ENCODE peak calls at places on chromosomes 7 and 10, in five cellular contexts. G is A549, O is suprapubic skin, B is gastrocnemius medialis, Y is vagina. Z is an unnamed sample.
A peak's percentile ranks its signal among the peaks of the same experiment; 100 is the strongest.

GRCh38 chr10:97584060-97584797 is at the start of gene HOGA1:
- DNase-seq in G (peak; percentile 93), O (no peak), Y (no peak), B (peak; percentile 93), Z (peak; percentile 51)

GRCh38 chr10:122990278-122990677 is 10.1 kb downstream of the PSTK start:
- DNase-seq in Y (no peak), O (no peak), B (no peak), G (no peak), Z (no peak)

GRCh38 chr10:99612167-99612831 is 7.9 kb downstream of the SLC25A28 start:
- DNase-seq in Y (no peak), O (no peak), B (no peak), G (peak; percentile 77), Z (no peak)

GRCh38 chr10:109893371-109893770 is 29.9 kb downstream of the XPNPEP1 start:
- DNase-seq in Y (no peak), B (no peak), O (no peak), G (no peak), Z (no peak)

GRCh38 chr10:77582710-77583115 is 54.9 kb downstream of the KCNMA1 start:
- DNase-seq in G (peak; percentile 55), Y (no peak), B (peak; percentile 48), O (no peak), Z (no peak)

GRCh38 chr10:102988404-102989314 is 70.6 kb downstream of the CNNM2 start:
- DNase-seq in O (no peak), B (no peak), Y (no peak), G (no peak), Z (no peak)

GRCh38 chr10:112955736-112956421 is 5.8 kb downstream of the TCF7L2 start:
- DNase-seq in B (no peak), Y (no peak), G (no peak), O (no peak), Z (peak; percentile 55)

GRCh38 chr7:31123726-31124125 is 71.6 kb downstream of the ADCYAP1R1 start:
- DNase-seq in Y (no peak), O (no peak), B (no peak), G (no peak), Z (no peak)

GRCh38 chr7:32206987-32207386 is 136.8 kb upstream of the PDE1C start:
- DNase-seq in G (peak; percentile 40), Y (peak; percentile 58), O (no peak), B (no peak), Z (no peak)

GRCh38 chr10:73405556-73405955 is 8.3 kb downstream of the ANXA7 start:
- DNase-seq in O (no peak), G (no peak), B (no peak), Y (no peak), Z (no peak)

GRCh38 chr10:58435297-58435696 is 50.1 kb downstream of the TFAM start:
- DNase-seq in O (no peak), G (peak; percentile 48), B (no peak), Y (no peak), Z (no peak)

GRCh38 chr10:21285207-21285606 is 240.3 kb downstream of the SKIDA1 start:
- DNase-seq in G (no peak), Y (no peak), B (no peak), O (no peak), Z (no peak)

GRCh38 chr7:17802056-17802455 is 138.2 kb downstream of the SNX13 start:
- DNase-seq in O (no peak), G (no peak), B (no peak), Y (no peak), Z (no peak)

GRCh38 chr10:124671486-124672075 is 72.6 kb downstream of the FAM53B start:
- DNase-seq in B (no peak), O (peak; percentile 89), Y (no peak), G (peak; percentile 55), Z (no peak)

GRCh38 chr7:110940756-110941155 is 150.2 kb upstream of the LRRN3 start:
- DNase-seq in G (no peak), B (no peak), Y (no peak), O (no peak), Z (no peak)

GRCh38 chr10:119347181-119347974 is 140.0 kb downstream of the GRK5 start:
- DNase-seq in Y (no peak), B (no peak), O (no peak), G (no peak), Z (no peak)

GRCh38 chr10:98240524-98240923 is 27.5 kb downstream of the LOXL4 start:
- DNase-seq in G (no peak), O (no peak), B (no peak), Y (no peak), Z (no peak)

GRCh38 chr10:83167081-83167480 is 972.2 kb upstream of the GHITM start:
- DNase-seq in G (no peak), Y (no peak), B (no peak), O (no peak), Z (no peak)

GRCh38 chr7:20440472-20441105 is 109.9 kb downstream of the ITGB8 start:
- DNase-seq in B (no peak), O (no peak), Y (no peak), G (peak; percentile 13), Z (no peak)

GRCh38 chr7:29815181-29816105 is 9.1 kb downstream of the WIPF3 start:
- DNase-seq in Y (no peak), B (no peak), G (no peak), O (no peak), Z (no peak)

GRCh38 chr7:91496251-91496820 is 232.1 kb downstream of the FZD1 start:
- DNase-seq in O (no peak), B (no peak), Y (no peak), G (no peak), Z (no peak)

GRCh38 chr10:35888400-35888799 is 246.3 kb upstream of the FZD8 start:
- DNase-seq in B (no peak), O (no peak), G (no peak), Y (no peak), Z (no peak)

GRCh38 chr10:84012831-84013458 is 126.4 kb upstream of the GHITM start:
- DNase-seq in O (no peak), G (no peak), Y (no peak), B (no peak), Z (no peak)

GRCh38 chr7:155322530-155322929 is 24.9 kb downstream of the INSIG1 start:
- DNase-seq in G (no peak), O (no peak), Y (no peak), B (no peak), Z (no peak)

GRCh38 chr10:102718220-102718619 is 3.8 kb downstream of the SFXN2 start:
- DNase-seq in Y (no peak), G (no peak), B (peak; percentile 44), O (no peak), Z (peak; percentile 48)

GRCh38 chr10:120905268-120905667 is 54.1 kb downstream of the WDR11 start:
- DNase-seq in O (no peak), G (no peak), B (no peak), Y (no peak), Z (no peak)

GRCh38 chr10:62080905-62081304 is 179.4 kb downstream of the ARID5B start:
- DNase-seq in Y (no peak), O (no peak), B (no peak), G (no peak), Z (no peak)

GRCh38 chr7:26348234-26348851 is 56.7 kb downstream of the SNX10 start:
- DNase-seq in O (no peak), Y (no peak), B (no peak), G (no peak), Z (no peak)
- H3K27ac ChIP-seq in O (no peak overlapping the region), Y (no peak overlapping the region), B (no peak overlapping the region), G (no peak overlapping the region), Z (peak overlapping the region; percentile 26)

GRCh38 chr7:23181684-23182553 is at the start of gene NUP42:
- DNase-seq in Y (peak; percentile 98), B (peak; percentile 91), O (peak; percentile 97), G (peak; percentile 93), Z (peak; percentile 95)
- TF ChIP-seq POLR2A in Y (no peak), B (peak; percentile 51), O (peak; percentile 48), G (peak; percentile 89), Z (peak; percentile 56)

GRCh38 chr7:117202511-117202910 is 120.3 kb downstream of the WNT2 start:
- DNase-seq in B (no peak), O (no peak), Y (no peak), G (no peak), Z (no peak)
- H3K27ac ChIP-seq in B (no peak overlapping the region), O (no peak overlapping the region), Y (no peak overlapping the region), G (no peak overlapping the region), Z (no peak overlapping the region)

DNA sequence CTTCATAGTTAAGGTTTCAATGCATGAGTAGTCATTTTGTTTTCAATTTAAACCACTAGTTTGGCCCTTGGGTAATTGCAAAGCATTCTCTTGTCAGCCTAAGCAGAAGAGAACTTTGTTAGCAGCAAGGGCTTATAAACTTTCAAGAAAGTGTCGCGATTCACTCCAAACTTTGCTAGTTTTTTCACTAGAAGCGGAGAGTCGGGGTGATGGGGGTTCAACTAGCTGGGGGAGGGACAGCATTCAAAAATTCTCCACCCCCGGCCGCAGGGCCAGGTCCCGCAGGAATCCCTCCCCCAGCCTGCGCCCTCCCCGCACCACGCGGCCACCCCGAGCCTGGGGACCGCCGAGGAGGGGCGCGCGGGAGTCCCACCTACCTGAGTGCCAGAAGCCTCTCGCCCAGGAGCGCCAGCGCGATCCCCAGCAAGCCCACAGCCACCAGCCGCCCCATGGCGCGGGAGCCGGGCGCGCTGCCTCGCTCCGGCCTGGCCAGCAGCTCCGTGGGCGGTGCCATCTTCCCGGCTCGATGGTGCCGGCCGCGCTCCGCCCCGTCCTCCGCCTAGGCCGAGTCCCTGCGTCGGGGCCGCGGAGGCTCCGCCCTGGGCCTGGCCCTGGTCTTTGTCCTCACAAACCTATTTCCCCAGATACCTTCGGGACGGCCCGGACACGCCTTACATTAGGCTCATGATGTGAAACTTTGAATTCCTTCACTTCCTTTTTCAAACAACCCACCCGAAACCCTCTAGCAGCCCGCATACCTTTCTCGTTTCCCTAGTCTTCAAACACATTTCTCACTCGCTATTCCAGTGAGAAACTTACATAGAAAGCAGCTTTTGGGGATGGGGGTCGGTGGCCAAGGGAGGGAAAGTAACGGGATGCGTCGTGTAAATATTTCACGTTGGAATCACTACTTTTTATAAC is at the start of gene PON2:
- DNase-seq in G (peak; percentile 79), O (peak; percentile 88), Y (no peak), B (peak; percentile 35), Z (peak; percentile 65)
- TF ChIP-seq POLR2A in G (peak; percentile 88), O (peak; percentile 32), Y (no peak), B (peak; percentile 28), Z (peak; percentile 61)

DNA sequence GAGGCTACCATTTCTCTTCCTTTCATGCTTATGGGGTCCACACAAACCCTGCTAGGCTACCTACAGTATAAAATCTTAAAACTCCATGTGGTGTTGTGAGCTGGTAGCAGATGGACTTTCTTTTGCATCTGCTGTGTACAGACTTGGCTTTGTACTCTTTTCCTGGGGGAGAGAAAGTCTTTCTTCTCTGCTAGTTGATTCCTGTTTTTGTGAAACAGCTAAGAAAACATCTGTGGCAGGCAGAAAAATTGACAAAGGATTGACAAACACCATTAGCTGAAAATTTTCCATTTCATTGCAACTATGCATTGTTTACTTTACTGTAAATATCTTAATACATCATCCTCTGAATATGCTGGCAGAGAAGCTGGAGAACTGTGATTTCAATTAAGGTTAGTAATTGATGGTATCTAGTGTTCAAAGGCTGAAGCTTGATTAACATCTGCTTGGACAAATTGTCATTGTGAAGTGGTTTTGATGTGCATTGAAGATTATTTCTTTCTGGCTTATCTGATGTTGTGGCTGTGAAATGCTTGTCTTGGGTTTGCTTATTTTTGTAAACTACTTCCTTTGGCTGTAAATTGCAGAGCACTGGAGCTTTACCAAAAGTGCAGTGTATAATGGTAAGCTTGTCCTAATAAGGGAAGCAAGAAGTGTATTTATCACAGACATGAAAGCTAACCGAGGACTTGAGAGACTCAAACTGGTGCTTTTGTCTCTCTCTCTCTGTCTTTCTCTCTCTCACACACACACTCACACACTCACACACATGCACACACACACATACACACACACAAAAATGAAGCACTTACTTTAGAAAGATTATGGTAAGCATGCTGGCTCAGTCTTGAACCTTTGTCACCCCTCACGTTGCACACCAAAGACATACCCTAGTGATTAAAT is at the start of gene FOXP2:
- DNase-seq in O (no peak), B (no peak), Y (no peak), G (no peak), Z (no peak)
- H3K27ac ChIP-seq in O (peak within 1 kb of the TSS; percentile 78), B (peak within 1 kb of the TSS; percentile 74), Y (peak within 1 kb of the TSS; percentile 57), G (no peak within 1 kb of the TSS), Z (peak within 1 kb of the TSS; percentile 91)

Z was measured in uterus.